ENCODE peak calls at places on chromosomes 4 and X, in six cellular contexts. One of them, this sample, is unnamed.

GRCh38 chr4:8221476-8221875 is 22.4 kb downstream of the SH3TC1 start:
- DNase-seq in dorsolateral prefrontal cortex: no peak
- DNase-seq in choroid plexus epithelial cell: peak
- DNase-seq in astrocyte of the spinal cord: no peak
- DNase-seq in GM23338: no peak
- DNase-seq in heart left ventricle: no peak
- DNase-seq in this sample: no peak

GRCh38 chr4:79915276-79915675 is 157.8 kb downstream of the ANTXR2 start:
- DNase-seq in astrocyte of the spinal cord: no peak
- DNase-seq in choroid plexus epithelial cell: no peak
- DNase-seq in heart left ventricle: no peak
- DNase-seq in GM23338: no peak
- DNase-seq in dorsolateral prefrontal cortex: no peak
- DNase-seq in this sample: no peak

GRCh38 chr4:69764311-69764710 is 3.9 kb upstream of the SULT1B1 start:
- DNase-seq in heart left ventricle: no peak
- DNase-seq in astrocyte of the spinal cord: no peak
- DNase-seq in dorsolateral prefrontal cortex: no peak
- DNase-seq in GM23338: no peak
- DNase-seq in choroid plexus epithelial cell: peak
- DNase-seq in this sample: no peak

GRCh38 chr4:184117662-184118199 is 99.9 kb downstream of the ENPP6 start:
- DNase-seq in GM23338: no peak
- DNase-seq in heart left ventricle: no peak
- DNase-seq in choroid plexus epithelial cell: no peak
- DNase-seq in dorsolateral prefrontal cortex: no peak
- DNase-seq in astrocyte of the spinal cord: no peak
- DNase-seq in this sample: no peak

GRCh38 chrX:40145001-40145631 is 47.4 kb upstream of the BCOR start:
- DNase-seq in GM23338: peak
- DNase-seq in heart left ventricle: peak
- DNase-seq in astrocyte of the spinal cord: no peak
- DNase-seq in dorsolateral prefrontal cortex: no peak
- DNase-seq in choroid plexus epithelial cell: no peak
- DNase-seq in this sample: no peak

GRCh38 chrX:18702362-18703195 is 4.9 kb upstream of the PPEF1 start:
- DNase-seq in GM23338: no peak
- DNase-seq in heart left ventricle: no peak
- DNase-seq in dorsolateral prefrontal cortex: no peak
- DNase-seq in choroid plexus epithelial cell: peak
- DNase-seq in astrocyte of the spinal cord: peak
- DNase-seq in this sample: no peak

GRCh38 chr4:7861440-7861881 is 78.2 kb downstream of the AFAP1 start:
- DNase-seq in dorsolateral prefrontal cortex: no peak
- DNase-seq in astrocyte of the spinal cord: peak
- DNase-seq in GM23338: peak
- DNase-seq in heart left ventricle: no peak
- DNase-seq in choroid plexus epithelial cell: peak
- DNase-seq in this sample: peak

GRCh38 chr4:108933046-108933445 is 170.2 kb upstream of the ETNPPL start:
- DNase-seq in astrocyte of the spinal cord: no peak
- DNase-seq in GM23338: no peak
- DNase-seq in dorsolateral prefrontal cortex: no peak
- DNase-seq in choroid plexus epithelial cell: no peak
- DNase-seq in heart left ventricle: no peak
- DNase-seq in this sample: no peak

GRCh38 chr4:151022586-151022985 is 7.5 kb upstream of the LRBA start:
- DNase-seq in heart left ventricle: no peak
- DNase-seq in GM23338: no peak
- DNase-seq in dorsolateral prefrontal cortex: no peak
- DNase-seq in choroid plexus epithelial cell: no peak
- DNase-seq in astrocyte of the spinal cord: no peak
- DNase-seq in this sample: no peak

GRCh38 chr4:33302298-33302697 is 2582.1 kb downstream of the PCDH7 start:
- DNase-seq in GM23338: no peak
- DNase-seq in heart left ventricle: no peak
- DNase-seq in choroid plexus epithelial cell: peak
- DNase-seq in astrocyte of the spinal cord: peak
- DNase-seq in dorsolateral prefrontal cortex: no peak
- DNase-seq in this sample: no peak

GRCh38 chr4:62531250-62531649 is 1331.1 kb downstream of the ADGRL3 start:
- DNase-seq in heart left ventricle: no peak
- DNase-seq in GM23338: peak
- DNase-seq in choroid plexus epithelial cell: no peak
- DNase-seq in astrocyte of the spinal cord: no peak
- DNase-seq in dorsolateral prefrontal cortex: no peak
- DNase-seq in this sample: no peak

GRCh38 chrX:41177297-41177696 is 92.1 kb downstream of the USP9X start:
- DNase-seq in choroid plexus epithelial cell: no peak
- DNase-seq in GM23338: no peak
- DNase-seq in dorsolateral prefrontal cortex: no peak
- DNase-seq in heart left ventricle: no peak
- DNase-seq in astrocyte of the spinal cord: no peak
- DNase-seq in this sample: no peak

GRCh38 chrX:41176263-41176662 is 91.0 kb downstream of the USP9X start:
- DNase-seq in choroid plexus epithelial cell: no peak
- DNase-seq in GM23338: no peak
- DNase-seq in dorsolateral prefrontal cortex: no peak
- DNase-seq in heart left ventricle: no peak
- DNase-seq in astrocyte of the spinal cord: no peak
- DNase-seq in this sample: no peak

GRCh38 chrX:41178201-41178600 is 93.0 kb downstream of the USP9X start:
- DNase-seq in GM23338: no peak
- DNase-seq in heart left ventricle: no peak
- DNase-seq in choroid plexus epithelial cell: no peak
- DNase-seq in dorsolateral prefrontal cortex: no peak
- DNase-seq in astrocyte of the spinal cord: no peak
- DNase-seq in this sample: no peak

GRCh38 chrX:41184312-41184711 is 99.1 kb downstream of the USP9X start:
- DNase-seq in astrocyte of the spinal cord: no peak
- DNase-seq in choroid plexus epithelial cell: no peak
- DNase-seq in heart left ventricle: no peak
- DNase-seq in GM23338: no peak
- DNase-seq in dorsolateral prefrontal cortex: no peak
- DNase-seq in this sample: no peak

DNA sequence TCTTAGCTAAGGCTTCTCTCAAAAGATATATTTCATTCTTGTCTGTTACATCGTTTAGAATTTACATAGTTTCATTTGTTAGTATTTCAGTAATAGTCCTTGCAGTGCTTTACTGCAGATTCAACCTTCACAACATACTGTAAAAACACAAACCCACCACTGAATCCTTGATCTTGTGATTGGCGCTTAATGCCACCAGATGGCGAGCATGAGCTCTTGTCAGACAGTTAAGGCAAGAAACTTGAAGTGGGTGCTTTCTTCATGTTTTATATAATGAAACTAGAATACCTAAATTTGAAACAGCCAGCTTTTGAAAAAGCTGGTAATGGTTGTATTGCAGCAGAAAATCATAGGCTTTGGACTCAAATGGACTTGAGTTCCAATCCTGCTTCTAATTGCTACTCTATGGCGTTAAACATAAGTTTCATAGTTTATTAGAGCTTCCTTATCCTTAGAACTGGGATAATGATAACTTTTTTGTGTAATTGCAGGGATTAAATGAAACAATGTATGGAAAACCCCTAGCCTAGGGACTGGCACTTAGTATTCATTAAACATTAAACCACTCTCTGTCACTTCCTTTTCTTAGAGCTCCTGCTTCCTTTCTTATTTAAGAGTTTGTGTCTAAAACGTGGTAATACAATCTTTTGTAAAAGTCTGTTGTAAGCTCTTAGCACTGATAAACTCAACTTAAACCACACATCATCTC is 95.1 kb downstream of the USP9X start:
- DNase-seq in heart left ventricle: no peak
- DNase-seq in dorsolateral prefrontal cortex: peak
- DNase-seq in astrocyte of the spinal cord: peak
- DNase-seq in GM23338: peak
- DNase-seq in choroid plexus epithelial cell: peak
- DNase-seq in this sample: peak
- TF ChIP-seq CTCF in heart left ventricle: peak
- TF ChIP-seq CTCF in dorsolateral prefrontal cortex: peak
- TF ChIP-seq CTCF in astrocyte of the spinal cord: peak
- TF ChIP-seq CTCF in GM23338: peak
- TF ChIP-seq CTCF in choroid plexus epithelial cell: peak
- TF ChIP-seq CTCF in this sample: peak

GRCh38 chr4:16820304-16820703 is 78.1 kb downstream of the LDB2 start:
- DNase-seq in heart left ventricle: no peak
- DNase-seq in dorsolateral prefrontal cortex: no peak
- DNase-seq in GM23338: peak
- DNase-seq in choroid plexus epithelial cell: no peak
- DNase-seq in astrocyte of the spinal cord: no peak
- DNase-seq in this sample: no peak

GRCh38 chr4:16819652-16820051 is 78.8 kb downstream of the LDB2 start:
- DNase-seq in dorsolateral prefrontal cortex: no peak
- DNase-seq in astrocyte of the spinal cord: no peak
- DNase-seq in choroid plexus epithelial cell: no peak
- DNase-seq in heart left ventricle: no peak
- DNase-seq in GM23338: no peak
- DNase-seq in this sample: no peak

GRCh38 chr4:16812041-16812440 is 86.4 kb downstream of the LDB2 start:
- DNase-seq in astrocyte of the spinal cord: no peak
- DNase-seq in dorsolateral prefrontal cortex: no peak
- DNase-seq in choroid plexus epithelial cell: no peak
- DNase-seq in heart left ventricle: no peak
- DNase-seq in GM23338: no peak
- DNase-seq in this sample: no peak

GRCh38 chr4:16818005-16818404 is 80.4 kb downstream of the LDB2 start:
- DNase-seq in heart left ventricle: no peak
- DNase-seq in choroid plexus epithelial cell: no peak
- DNase-seq in astrocyte of the spinal cord: no peak
- DNase-seq in dorsolateral prefrontal cortex: no peak
- DNase-seq in GM23338: peak
- DNase-seq in this sample: no peak
- TF ChIP-seq CTCF in heart left ventricle: no peak
- TF ChIP-seq CTCF in choroid plexus epithelial cell: no peak
- TF ChIP-seq CTCF in astrocyte of the spinal cord: no peak
- TF ChIP-seq CTCF in dorsolateral prefrontal cortex: no peak
- TF ChIP-seq CTCF in GM23338: no peak
- TF ChIP-seq CTCF in this sample: no peak

GRCh38 chrX:13164611-13165010 is 120.2 kb upstream of the FAM9C start:
- DNase-seq in astrocyte of the spinal cord: no peak
- DNase-seq in choroid plexus epithelial cell: no peak
- DNase-seq in dorsolateral prefrontal cortex: no peak
- DNase-seq in heart left ventricle: no peak
- DNase-seq in GM23338: peak
- DNase-seq in this sample: no peak
- TF ChIP-seq CTCF in astrocyte of the spinal cord: no peak
- TF ChIP-seq CTCF in choroid plexus epithelial cell: no peak
- TF ChIP-seq CTCF in dorsolateral prefrontal cortex: no peak
- TF ChIP-seq CTCF in heart left ventricle: no peak
- TF ChIP-seq CTCF in GM23338: no peak
- TF ChIP-seq CTCF in this sample: no peak

DNA sequence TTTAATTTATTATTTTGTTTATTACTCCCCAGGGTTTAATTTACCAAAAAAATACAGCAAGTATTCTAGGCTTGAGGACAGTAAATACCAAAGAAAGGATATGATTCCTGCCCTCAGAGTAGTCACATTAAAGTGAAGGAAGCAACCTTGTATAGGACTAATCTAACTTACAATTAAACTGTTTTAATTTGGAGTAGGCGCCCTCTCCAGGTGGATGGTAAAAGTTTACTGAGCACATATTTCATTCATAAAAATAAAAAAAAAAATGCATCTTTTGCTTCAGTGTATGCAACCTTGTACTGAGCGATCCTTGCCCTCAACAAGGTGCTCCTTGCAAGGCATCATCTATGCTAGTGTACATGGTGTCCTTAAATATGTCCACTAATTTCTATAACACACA is 72.0 kb upstream of the MAGEB16 start:
- DNase-seq in astrocyte of the spinal cord: peak
- DNase-seq in GM23338: peak
- DNase-seq in dorsolateral prefrontal cortex: no peak
- DNase-seq in heart left ventricle: no peak
- DNase-seq in choroid plexus epithelial cell: peak
- DNase-seq in this sample: no peak
- TF ChIP-seq CTCF in astrocyte of the spinal cord: peak
- TF ChIP-seq CTCF in GM23338: no peak
- TF ChIP-seq CTCF in dorsolateral prefrontal cortex: no peak
- TF ChIP-seq CTCF in heart left ventricle: no peak
- TF ChIP-seq CTCF in choroid plexus epithelial cell: peak
- TF ChIP-seq CTCF in this sample: no peak

GRCh38 chrX:134144231-134144630 is 92.8 kb upstream of the CCDC160 start:
- DNase-seq in heart left ventricle: no peak
- DNase-seq in choroid plexus epithelial cell: peak
- DNase-seq in dorsolateral prefrontal cortex: no peak
- DNase-seq in GM23338: peak
- DNase-seq in astrocyte of the spinal cord: no peak
- DNase-seq in this sample: no peak
- TF ChIP-seq CTCF in heart left ventricle: no peak
- TF ChIP-seq CTCF in choroid plexus epithelial cell: peak
- TF ChIP-seq CTCF in dorsolateral prefrontal cortex: peak
- TF ChIP-seq CTCF in GM23338: peak
- TF ChIP-seq CTCF in astrocyte of the spinal cord: peak
- TF ChIP-seq CTCF in this sample: peak

This sample was measured in AG04449.